ENCODE peak calls at places on chromosomes 12 and 14, in ten cellular contexts. W is left ventricle myocardium inferior, L is SJSA1, F is aorta, O is right lobe of liver, E is GM23338, R is neural progenitor cell, T is adipocyte, A is astrocyte, P is small intestine. J is an unnamed sample.
A peak's percentile ranks its signal among the peaks of the same experiment; 100 is the strongest.

GRCh38 chr12:117032593-117033381 is 66.4 kb downstream of the TESC start:
- DNase-seq in W (no peak), L (peak; percentile 9), F (no peak), O (no peak), E (peak; percentile 61), R (peak; percentile 45), T (peak; percentile 33), A (peak; percentile 22), P (no peak), J (no peak)

GRCh38 chr12:10689146-10689545 is 15.3 kb upstream of the STYK1 start:
- DNase-seq in W (no peak), L (no peak), F (no peak), O (no peak), E (no peak), R (no peak), T (no peak), A (no peak), P (no peak), J (no peak)

GRCh38 chr12:106252056-106252455 is 4.2 kb upstream of the CKAP4 start:
- DNase-seq in W (no peak), L (no peak), F (no peak), O (no peak), E (no peak), R (no peak), T (no peak), A (no peak), P (no peak), J (no peak)

GRCh38 chr12:107504503-107504885 is 181.1 kb upstream of the PWP1 start:
- DNase-seq in W (no peak), L (no peak), F (no peak), O (no peak), E (no peak), R (no peak), T (no peak), A (no peak), P (no peak), J (no peak)

GRCh38 chr12:124231980-124232653 is 62.8 kb upstream of the RFLNA start:
- DNase-seq in W (no peak), L (no peak), F (no peak), O (no peak), E (no peak), R (no peak), T (no peak), A (no peak), P (peak; percentile 91), J (peak; percentile 76)

GRCh38 chr14:95388699-95389098 is 69.0 kb upstream of the CLMN start:
- DNase-seq in W (no peak), L (no peak), F (no peak), O (no peak), E (no peak), R (no peak), T (no peak), A (no peak), P (no peak), J (no peak)

GRCh38 chr12:19035552-19035951 is 94.0 kb upstream of the PLEKHA5 start:
- DNase-seq in W (no peak), L (no peak), F (no peak), O (no peak), E (no peak), R (no peak), T (peak; percentile 54), A (peak; percentile 85), P (no peak), J (no peak)

GRCh38 chr14:55752580-55753365 is 172.8 kb downstream of the KTN1 start:
- DNase-seq in W (no peak), L (peak; percentile 75), F (no peak), O (no peak), E (peak; percentile 75), R (peak; percentile 64), T (peak; percentile 62), A (peak; percentile 65), P (peak; percentile 52), J (peak; percentile 32)

GRCh38 chr12:120211904-120212283 is 11.0 kb upstream of the RPLP0 start:
- DNase-seq in W (no peak), L (no peak), F (no peak), O (no peak), E (no peak), R (no peak), T (no peak), A (no peak), P (no peak), J (no peak)

GRCh38 chr12:120214626-120215356 is 13.9 kb upstream of the RPLP0 start:
- DNase-seq in W (no peak), L (no peak), F (peak; percentile 47), O (no peak), E (no peak), R (no peak), T (no peak), A (no peak), P (no peak), J (no peak)

GRCh38 chr12:120215357-120215735 is 14.4 kb upstream of the RPLP0 start:
- DNase-seq in W (no peak), L (no peak), F (no peak), O (no peak), E (no peak), R (no peak), T (no peak), A (no peak), P (no peak), J (no peak)

GRCh38 chr12:120212301-120212700 is 11.4 kb upstream of the RPLP0 start:
- DNase-seq in W (no peak), L (no peak), F (no peak), O (no peak), E (no peak), R (no peak), T (no peak), A (no peak), P (no peak), J (no peak)

DNA sequence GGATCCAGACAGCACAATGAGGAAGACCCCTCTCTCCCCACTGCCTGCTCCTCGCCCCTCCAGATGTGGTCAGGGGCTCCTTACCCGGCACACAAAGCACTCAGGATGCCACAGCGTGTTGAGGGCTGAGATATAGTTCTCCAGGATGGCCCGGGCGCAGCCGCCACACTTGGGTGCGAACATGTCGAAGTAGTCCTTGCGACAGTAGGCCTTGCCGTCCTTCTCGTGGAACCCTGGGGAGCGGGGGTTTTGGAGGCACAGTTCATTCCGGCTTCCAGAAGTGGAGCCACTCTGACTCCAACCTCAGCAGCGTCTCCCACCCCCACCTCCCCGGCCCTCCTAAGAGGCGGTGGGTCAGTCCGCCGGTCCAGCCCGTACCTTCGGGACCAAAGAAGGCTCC is 12.8 kb upstream of the RPLP0 start:
- DNase-seq in W (no peak), L (no peak), F (peak; percentile 42), O (no peak), E (no peak), R (no peak), T (no peak), A (no peak), P (no peak), J (no peak)
- H3K36me3 ChIP-seq in W (peaks cover 91% of the 10 kb centered on the region), L (peaks cover 85% of the 10 kb centered on the region), F (peaks cover 12% of the 10 kb centered on the region), O (peaks cover 47% of the 10 kb centered on the region), E (peaks cover 13% of the 10 kb centered on the region), R (no peaks in the 10 kb centered on the region), T (peaks cover 79% of the 10 kb centered on the region), A (peaks cover 33% of the 10 kb centered on the region), P (peaks cover 17% of the 10 kb centered on the region), J (peaks cover 7% of the 10 kb centered on the region)

GRCh38 chr12:70667253-70667652 is 30.0 kb upstream of the PTPRB start:
- DNase-seq in W (no peak), L (no peak), F (no peak), O (no peak), E (no peak), R (no peak), T (no peak), A (no peak), P (no peak), J (no peak)

GRCh38 chr12:70666364-70666763 is 29.1 kb upstream of the PTPRB start:
- DNase-seq in W (no peak), L (no peak), F (no peak), O (no peak), E (no peak), R (no peak), T (no peak), A (no peak), P (no peak), J (no peak)

GRCh38 chr12:70671698-70672097 is 34.5 kb upstream of the PTPRB start:
- DNase-seq in W (no peak), L (no peak), F (no peak), O (no peak), E (no peak), R (no peak), T (no peak), A (no peak), P (no peak), J (no peak)

GRCh38 chr12:70670948-70671347 is 33.7 kb upstream of the PTPRB start:
- DNase-seq in W (no peak), L (no peak), F (no peak), O (no peak), E (no peak), R (no peak), T (no peak), A (no peak), P (no peak), J (no peak)
- H3K36me3 ChIP-seq in W (no peaks in the 10 kb centered on the region), L (no peaks in the 10 kb centered on the region), F (no peaks in the 10 kb centered on the region), O (no peaks in the 10 kb centered on the region), E (no peaks in the 10 kb centered on the region), R (no peaks in the 10 kb centered on the region), T (no peaks in the 10 kb centered on the region), A (no peaks in the 10 kb centered on the region), P (no peaks in the 10 kb centered on the region), J (no peaks in the 10 kb centered on the region)

GRCh38 chr12:68831272-68831671 is 23.3 kb downstream of the MDM2 start:
- DNase-seq in W (no peak), L (peak; percentile 87), F (no peak), O (no peak), E (peak; percentile 61), R (peak; percentile 8), T (no peak), A (no peak), P (no peak), J (no peak)

GRCh38 chr12:68831751-68832503 is 23.9 kb downstream of the MDM2 start:
- DNase-seq in W (no peak), L (peak; percentile 97), F (no peak), O (no peak), E (no peak), R (no peak), T (no peak), A (no peak), P (no peak), J (no peak)

GRCh38 chr12:68827895-68828294 is 19.9 kb downstream of the MDM2 start:
- DNase-seq in W (no peak), L (no peak), F (no peak), O (no peak), E (no peak), R (no peak), T (no peak), A (no peak), P (no peak), J (no peak)

GRCh38 chr12:68825569-68826217 is 17.7 kb downstream of the MDM2 start:
- DNase-seq in W (no peak), L (no peak), F (no peak), O (no peak), E (no peak), R (no peak), T (no peak), A (no peak), P (no peak), J (no peak)

DNA sequence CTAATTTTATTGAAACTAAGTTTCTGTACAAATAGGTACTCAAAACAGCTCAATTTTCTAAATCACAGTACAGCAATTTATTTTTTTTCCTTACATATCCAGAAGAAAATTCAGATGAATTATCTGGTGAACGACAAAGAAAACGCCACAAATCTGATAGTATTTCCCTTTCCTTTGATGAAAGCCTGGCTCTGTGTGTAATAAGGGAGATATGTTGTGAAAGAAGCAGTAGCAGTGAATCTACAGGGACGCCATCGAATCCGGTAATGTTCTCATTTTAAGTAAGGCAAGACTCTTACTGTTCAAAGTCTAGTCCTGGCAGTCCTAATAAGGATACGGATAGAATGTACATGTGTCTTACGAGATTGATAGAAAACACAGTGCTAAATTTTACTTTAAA is 20.7 kb downstream of the MDM2 start:
- DNase-seq in W (no peak), L (no peak), F (no peak), O (no peak), E (no peak), R (no peak), T (no peak), A (no peak), P (no peak), J (no peak)
- H3K36me3 ChIP-seq in W (peaks cover 91% of the 10 kb centered on the region), L (peaks cover 94% of the 10 kb centered on the region), F (peaks cover 9% of the 10 kb centered on the region), O (peaks cover 90% of the 10 kb centered on the region), E (peaks cover 63% of the 10 kb centered on the region), R (peaks cover 19% of the 10 kb centered on the region), T (peaks cover 91% of the 10 kb centered on the region), A (peaks cover 66% of the 10 kb centered on the region), P (peaks cover 10% of the 10 kb centered on the region), J (no peaks in the 10 kb centered on the region)

GRCh38 chr12:50164963-50165362 is 2.2 kb downstream of the CERS5 start:
- DNase-seq in W (no peak), L (no peak), F (no peak), O (no peak), E (no peak), R (no peak), T (no peak), A (no peak), P (no peak), J (no peak)

GRCh38 chr12:50162225-50162624 is 4.9 kb downstream of the CERS5 start:
- DNase-seq in W (no peak), L (no peak), F (no peak), O (no peak), E (no peak), R (no peak), T (peak; percentile 66), A (peak; percentile 21), P (no peak), J (no peak)

GRCh38 chr12:50166776-50167025 is 468 bp downstream of the CERS5 start:
- DNase-seq in W (peak; percentile 32), L (no peak), F (peak; percentile 70), O (no peak), E (no peak), R (no peak), T (peak; percentile 76), A (peak; percentile 24), P (no peak), J (no peak)

DNA sequence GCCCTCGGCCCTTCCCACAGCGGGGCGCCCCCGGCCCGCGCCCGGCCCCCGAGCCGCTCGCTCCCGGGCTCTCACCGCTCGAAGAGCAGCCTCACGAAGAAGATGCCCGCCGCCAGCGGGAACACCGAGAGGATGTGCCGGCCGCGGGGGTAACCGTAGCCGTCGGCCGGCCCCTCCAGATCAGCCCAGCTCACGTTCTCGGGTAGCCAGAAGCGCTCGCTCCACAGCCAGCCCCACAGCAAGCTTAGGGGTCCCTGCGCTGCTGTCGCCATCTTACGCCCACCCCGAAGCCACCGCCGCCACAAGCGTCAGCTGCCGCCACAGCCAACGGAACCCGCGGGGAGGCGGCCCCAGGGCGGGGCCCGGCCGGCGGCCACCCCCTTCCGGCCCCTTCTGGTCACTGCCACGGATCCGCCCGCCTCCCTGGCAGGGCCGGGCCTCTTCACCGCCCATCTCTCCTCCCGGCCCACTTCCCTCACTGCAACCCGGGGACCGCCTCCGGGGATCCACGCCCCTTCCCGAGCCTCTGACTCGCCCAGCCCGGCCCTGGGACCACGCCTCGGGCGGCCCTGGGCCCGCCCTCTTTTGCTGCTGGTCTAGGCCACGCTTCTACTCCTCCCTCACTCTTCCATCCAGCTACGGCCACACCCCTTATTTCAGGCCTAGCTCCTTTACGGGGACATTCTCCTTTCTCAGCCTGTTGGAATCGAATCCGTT is at the start of gene CERS5:
- DNase-seq in W (peak; percentile 99), L (peak; percentile 99), F (peak; percentile 99), O (peak; percentile 99), E (peak; percentile 99), R (peak; percentile 99), T (peak; percentile 100), A (peak; percentile 96), P (peak; percentile 99), J (peak; percentile 98)
- H3K36me3 ChIP-seq in W (no peaks in the 10 kb centered on the region), L (peaks cover 10% of the 10 kb centered on the region), F (no peaks in the 10 kb centered on the region), O (no peaks in the 10 kb centered on the region), E (no peaks in the 10 kb centered on the region), R (no peaks in the 10 kb centered on the region), T (no peaks in the 10 kb centered on the region), A (no peaks in the 10 kb centered on the region), P (no peaks in the 10 kb centered on the region), J (peaks cover 3% of the 10 kb centered on the region)

J was measured in mucosa of descending colon.